ENCODE peak calls at places on chromosomes 12 and 14, in eight cellular contexts. One of them, this sample, is unnamed. For H3K4me1, the result is how much of the 10 kb centered on the place peaks cover.

GRCh38 chr14:89486505-89486904 is 69.5 kb upstream of the FOXN3 start:
- DNase-seq in uterus: no peak
- DNase-seq in PC-9: no peak
- DNase-seq in upper lobe of right lung: no peak
- DNase-seq in astrocyte: no peak
- DNase-seq in CD8-positive, alpha-beta memory T cell: no peak
- DNase-seq in CD8-positive, alpha-beta T cell: no peak
- DNase-seq in psoas muscle: no peak
- DNase-seq in this sample: no peak

GRCh38 chr14:24432259-24433131 is 2.7 kb downstream of the KHNYN start:
- DNase-seq in uterus: peak
- DNase-seq in PC-9: no peak
- DNase-seq in upper lobe of right lung: no peak
- DNase-seq in astrocyte: no peak
- DNase-seq in CD8-positive, alpha-beta memory T cell: no peak
- DNase-seq in CD8-positive, alpha-beta T cell: no peak
- DNase-seq in psoas muscle: no peak
- DNase-seq in this sample: no peak

GRCh38 chr14:81234268-81234667 is 13.5 kb upstream of the GTF2A1 start:
- DNase-seq in uterus: no peak
- DNase-seq in PC-9: no peak
- DNase-seq in upper lobe of right lung: no peak
- DNase-seq in astrocyte: no peak
- DNase-seq in CD8-positive, alpha-beta memory T cell: no peak
- DNase-seq in CD8-positive, alpha-beta T cell: no peak
- DNase-seq in psoas muscle: no peak
- DNase-seq in this sample: no peak

GRCh38 chr14:102430212-102430908 is 67.6 kb downstream of the TECPR2 start:
- DNase-seq in uterus: no peak
- DNase-seq in PC-9: no peak
- DNase-seq in upper lobe of right lung: no peak
- DNase-seq in astrocyte: no peak
- DNase-seq in CD8-positive, alpha-beta memory T cell: no peak
- DNase-seq in CD8-positive, alpha-beta T cell: no peak
- DNase-seq in psoas muscle: no peak
- DNase-seq in this sample: no peak

GRCh38 chr12:6452245-6452731 is 446 bp downstream of the TAPBPL start:
- DNase-seq in uterus: peak
- DNase-seq in PC-9: no peak
- DNase-seq in upper lobe of right lung: no peak
- DNase-seq in astrocyte: no peak
- DNase-seq in CD8-positive, alpha-beta memory T cell: no peak
- DNase-seq in CD8-positive, alpha-beta T cell: no peak
- DNase-seq in psoas muscle: no peak
- DNase-seq in this sample: no peak

GRCh38 chr12:43069768-43070221 is 480.2 kb upstream of the PRICKLE1 start:
- DNase-seq in uterus: peak
- DNase-seq in PC-9: no peak
- DNase-seq in upper lobe of right lung: no peak
- DNase-seq in astrocyte: peak
- DNase-seq in CD8-positive, alpha-beta memory T cell: no peak
- DNase-seq in CD8-positive, alpha-beta T cell: no peak
- DNase-seq in psoas muscle: peak
- DNase-seq in this sample: no peak

GRCh38 chr12:50110127-50110761 is 1.8 kb upstream of the COX14 start:
- DNase-seq in uterus: no peak
- DNase-seq in PC-9: peak
- DNase-seq in upper lobe of right lung: peak
- DNase-seq in astrocyte: no peak
- DNase-seq in CD8-positive, alpha-beta memory T cell: no peak
- DNase-seq in CD8-positive, alpha-beta T cell: no peak
- DNase-seq in psoas muscle: peak
- DNase-seq in this sample: no peak

GRCh38 chr14:91349481-91350074 is 68.0 kb downstream of the CCDC88C start:
- DNase-seq in uterus: no peak
- DNase-seq in PC-9: no peak
- DNase-seq in upper lobe of right lung: no peak
- DNase-seq in astrocyte: no peak
- DNase-seq in CD8-positive, alpha-beta memory T cell: peak
- DNase-seq in CD8-positive, alpha-beta T cell: no peak
- DNase-seq in psoas muscle: no peak
- DNase-seq in this sample: no peak

GRCh38 chr14:54976316-54976715 is 50.6 kb downstream of the WDHD1 start:
- DNase-seq in uterus: no peak
- DNase-seq in PC-9: no peak
- DNase-seq in upper lobe of right lung: no peak
- DNase-seq in astrocyte: peak
- DNase-seq in CD8-positive, alpha-beta memory T cell: no peak
- DNase-seq in CD8-positive, alpha-beta T cell: no peak
- DNase-seq in psoas muscle: no peak
- DNase-seq in this sample: no peak

GRCh38 chr12:126139355-126139754 is 1074.1 kb downstream of the AACS start:
- DNase-seq in uterus: no peak
- DNase-seq in PC-9: no peak
- DNase-seq in upper lobe of right lung: no peak
- DNase-seq in astrocyte: no peak
- DNase-seq in CD8-positive, alpha-beta memory T cell: no peak
- DNase-seq in CD8-positive, alpha-beta T cell: no peak
- DNase-seq in psoas muscle: no peak
- DNase-seq in this sample: no peak

GRCh38 chr14:102516531-102517411 is 7.2 kb upstream of the ANKRD9 start:
- DNase-seq in uterus: no peak
- DNase-seq in PC-9: peak
- DNase-seq in upper lobe of right lung: peak
- DNase-seq in astrocyte: no peak
- DNase-seq in CD8-positive, alpha-beta memory T cell: peak
- DNase-seq in CD8-positive, alpha-beta T cell: peak
- DNase-seq in psoas muscle: peak
- DNase-seq in this sample: no peak

GRCh38 chr14:70901218-70901772 is 6.0 kb upstream of the PCNX1 start:
- DNase-seq in uterus: no peak
- DNase-seq in PC-9: no peak
- DNase-seq in upper lobe of right lung: no peak
- DNase-seq in astrocyte: peak
- DNase-seq in CD8-positive, alpha-beta memory T cell: no peak
- DNase-seq in CD8-positive, alpha-beta T cell: no peak
- DNase-seq in psoas muscle: no peak
- DNase-seq in this sample: no peak

GRCh38 chr14:99612065-99612736 is 8.2 kb upstream of the CCDC85C start:
- DNase-seq in uterus: no peak
- DNase-seq in PC-9: no peak
- DNase-seq in upper lobe of right lung: no peak
- DNase-seq in astrocyte: no peak
- DNase-seq in CD8-positive, alpha-beta memory T cell: no peak
- DNase-seq in CD8-positive, alpha-beta T cell: no peak
- DNase-seq in psoas muscle: no peak
- DNase-seq in this sample: no peak

GRCh38 chr14:30710870-30711269 is 88.8 kb downstream of the SCFD1 start:
- DNase-seq in uterus: no peak
- DNase-seq in PC-9: no peak
- DNase-seq in upper lobe of right lung: no peak
- DNase-seq in astrocyte: peak
- DNase-seq in CD8-positive, alpha-beta memory T cell: no peak
- DNase-seq in CD8-positive, alpha-beta T cell: no peak
- DNase-seq in psoas muscle: no peak
- DNase-seq in this sample: no peak

GRCh38 chr12:131975228-131975627 is 25.5 kb downstream of the EP400 start:
- DNase-seq in uterus: no peak
- DNase-seq in PC-9: no peak
- DNase-seq in upper lobe of right lung: no peak
- DNase-seq in astrocyte: no peak
- DNase-seq in CD8-positive, alpha-beta memory T cell: no peak
- DNase-seq in CD8-positive, alpha-beta T cell: no peak
- DNase-seq in psoas muscle: no peak
- DNase-seq in this sample: no peak

GRCh38 chr14:52923902-52924575 is 26.8 kb downstream of the FERMT2 start:
- DNase-seq in uterus: no peak
- DNase-seq in PC-9: no peak
- DNase-seq in upper lobe of right lung: no peak
- DNase-seq in astrocyte: no peak
- DNase-seq in CD8-positive, alpha-beta memory T cell: no peak
- DNase-seq in CD8-positive, alpha-beta T cell: no peak
- DNase-seq in psoas muscle: no peak
- DNase-seq in this sample: no peak

GRCh38 chr14:90429236-90429635 is 32.4 kb downstream of the CALM1 start:
- DNase-seq in uterus: no peak
- DNase-seq in PC-9: no peak
- DNase-seq in upper lobe of right lung: no peak
- DNase-seq in astrocyte: no peak
- DNase-seq in CD8-positive, alpha-beta memory T cell: no peak
- DNase-seq in CD8-positive, alpha-beta T cell: no peak
- DNase-seq in psoas muscle: no peak
- DNase-seq in this sample: no peak

GRCh38 chr14:61860294-61860918 is 98.2 kb downstream of the SNAPC1 start:
- DNase-seq in uterus: no peak
- DNase-seq in PC-9: peak
- DNase-seq in upper lobe of right lung: no peak
- DNase-seq in astrocyte: peak
- DNase-seq in CD8-positive, alpha-beta memory T cell: peak
- DNase-seq in CD8-positive, alpha-beta T cell: peak
- DNase-seq in psoas muscle: no peak
- DNase-seq in this sample: peak

GRCh38 chr14:83556746-83557460 is 1973.0 kb upstream of the FLRT2 start:
- DNase-seq in uterus: no peak
- DNase-seq in PC-9: no peak
- DNase-seq in upper lobe of right lung: no peak
- DNase-seq in astrocyte: peak
- DNase-seq in CD8-positive, alpha-beta memory T cell: no peak
- DNase-seq in CD8-positive, alpha-beta T cell: no peak
- DNase-seq in psoas muscle: no peak
- DNase-seq in this sample: no peak

GRCh38 chr12:108236366-108236765 is 102.7 kb downstream of the CMKLR1 start:
- DNase-seq in uterus: no peak
- DNase-seq in PC-9: no peak
- DNase-seq in upper lobe of right lung: no peak
- DNase-seq in astrocyte: no peak
- DNase-seq in CD8-positive, alpha-beta memory T cell: no peak
- DNase-seq in CD8-positive, alpha-beta T cell: no peak
- DNase-seq in psoas muscle: no peak
- DNase-seq in this sample: no peak

GRCh38 chr14:52922656-52923055 is 28.2 kb downstream of the FERMT2 start:
- DNase-seq in uterus: no peak
- DNase-seq in PC-9: no peak
- DNase-seq in upper lobe of right lung: no peak
- DNase-seq in astrocyte: peak
- DNase-seq in CD8-positive, alpha-beta memory T cell: no peak
- DNase-seq in CD8-positive, alpha-beta T cell: no peak
- DNase-seq in psoas muscle: no peak
- DNase-seq in this sample: no peak

GRCh38 chr14:105087308-105087962 is 22.2 kb upstream of the GPR132 start:
- DNase-seq in uterus: peak
- DNase-seq in PC-9: peak
- DNase-seq in upper lobe of right lung: peak
- DNase-seq in astrocyte: peak
- DNase-seq in CD8-positive, alpha-beta memory T cell: no peak
- DNase-seq in CD8-positive, alpha-beta T cell: no peak
- DNase-seq in psoas muscle: no peak
- DNase-seq in this sample: no peak
- H3K4me1 ChIP-seq in uterus: under half
- H3K4me1 ChIP-seq in PC-9: under half
- H3K4me1 ChIP-seq in upper lobe of right lung: under half
- H3K4me1 ChIP-seq in astrocyte: under half
- H3K4me1 ChIP-seq in CD8-positive, alpha-beta memory T cell: under half
- H3K4me1 ChIP-seq in CD8-positive, alpha-beta T cell: under half
- H3K4me1 ChIP-seq in psoas muscle: under half
- H3K4me1 ChIP-seq in this sample: half or more

GRCh38 chr12:58465418-58465817 is 454.9 kb downstream of the LRIG3 start:
- DNase-seq in uterus: no peak
- DNase-seq in PC-9: no peak
- DNase-seq in upper lobe of right lung: no peak
- DNase-seq in astrocyte: peak
- DNase-seq in CD8-positive, alpha-beta memory T cell: no peak
- DNase-seq in CD8-positive, alpha-beta T cell: no peak
- DNase-seq in psoas muscle: no peak
- DNase-seq in this sample: no peak

GRCh38 chr12:58470266-58471010 is 449.9 kb downstream of the LRIG3 start:
- DNase-seq in uterus: no peak
- DNase-seq in PC-9: no peak
- DNase-seq in upper lobe of right lung: no peak
- DNase-seq in astrocyte: no peak
- DNase-seq in CD8-positive, alpha-beta memory T cell: no peak
- DNase-seq in CD8-positive, alpha-beta T cell: no peak
- DNase-seq in psoas muscle: no peak
- DNase-seq in this sample: no peak
- H3K4me1 ChIP-seq in uterus: under half
- H3K4me1 ChIP-seq in PC-9: under half
- H3K4me1 ChIP-seq in upper lobe of right lung: under half
- H3K4me1 ChIP-seq in astrocyte: under half
- H3K4me1 ChIP-seq in CD8-positive, alpha-beta memory T cell: under half
- H3K4me1 ChIP-seq in CD8-positive, alpha-beta T cell: under half
- H3K4me1 ChIP-seq in psoas muscle: under half
- H3K4me1 ChIP-seq in this sample: under half

DNA sequence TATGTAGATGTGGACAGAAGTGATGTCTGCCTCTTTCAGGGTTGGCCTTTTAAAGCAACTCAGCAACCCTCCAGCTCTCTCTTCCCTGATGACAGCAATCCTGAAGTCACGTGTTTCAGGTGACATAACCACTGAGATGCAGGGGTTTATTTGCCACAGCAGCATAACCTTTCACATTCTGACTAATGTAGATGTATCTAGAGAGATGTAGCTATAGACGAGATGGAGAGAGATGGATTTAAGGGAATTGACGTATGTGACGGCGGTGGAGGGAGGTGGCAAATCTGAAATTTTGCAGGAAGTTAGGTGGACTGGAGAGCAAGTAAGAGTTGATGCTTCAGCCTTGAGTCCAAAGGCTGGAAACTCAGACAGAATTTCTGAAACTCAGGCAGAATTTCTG is 126.0 kb downstream of the ZFP36L1 start:
- DNase-seq in uterus: no peak
- DNase-seq in PC-9: no peak
- DNase-seq in upper lobe of right lung: no peak
- DNase-seq in astrocyte: no peak
- DNase-seq in CD8-positive, alpha-beta memory T cell: no peak
- DNase-seq in CD8-positive, alpha-beta T cell: peak
- DNase-seq in psoas muscle: no peak
- DNase-seq in this sample: no peak
- H3K4me1 ChIP-seq in uterus: under half
- H3K4me1 ChIP-seq in PC-9: half or more
- H3K4me1 ChIP-seq in upper lobe of right lung: half or more
- H3K4me1 ChIP-seq in astrocyte: under half
- H3K4me1 ChIP-seq in CD8-positive, alpha-beta memory T cell: under half
- H3K4me1 ChIP-seq in CD8-positive, alpha-beta T cell: under half
- H3K4me1 ChIP-seq in psoas muscle: under half
- H3K4me1 ChIP-seq in this sample: under half

DNA sequence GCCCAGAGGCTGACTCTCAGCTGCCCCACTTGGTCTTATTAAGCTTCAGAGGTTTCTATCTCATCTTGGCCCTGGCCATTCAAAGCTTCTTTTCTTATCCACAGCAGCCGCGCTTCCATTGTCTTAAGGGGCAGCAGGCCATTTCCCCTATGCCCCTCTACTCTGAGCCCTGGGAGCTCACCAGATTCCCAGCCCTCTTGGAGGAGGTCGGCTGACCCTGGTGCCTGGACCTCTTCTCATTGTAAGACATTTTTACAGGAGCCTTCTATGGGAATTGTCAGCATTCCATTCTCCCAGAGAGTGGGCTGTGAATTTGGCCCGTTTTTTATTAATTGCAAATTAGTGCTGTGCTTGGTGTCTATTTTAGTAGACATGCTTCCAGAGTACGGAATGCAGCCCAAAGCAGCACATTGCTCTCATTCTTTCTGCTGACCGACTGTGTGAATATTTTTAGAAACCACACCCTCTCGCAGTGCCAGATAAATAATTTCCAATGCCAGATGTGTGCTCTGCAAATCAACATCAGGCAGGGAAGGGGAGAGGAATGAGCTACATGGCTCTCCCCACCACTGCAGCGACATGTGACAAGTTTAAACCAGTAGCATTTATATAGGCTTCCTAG is 58.5 kb downstream of the NUAK1 start:
- DNase-seq in uterus: no peak
- DNase-seq in PC-9: no peak
- DNase-seq in upper lobe of right lung: no peak
- DNase-seq in astrocyte: peak
- DNase-seq in CD8-positive, alpha-beta memory T cell: no peak
- DNase-seq in CD8-positive, alpha-beta T cell: no peak
- DNase-seq in psoas muscle: no peak
- DNase-seq in this sample: no peak
- H3K4me1 ChIP-seq in uterus: under half
- H3K4me1 ChIP-seq in PC-9: under half
- H3K4me1 ChIP-seq in upper lobe of right lung: under half
- H3K4me1 ChIP-seq in astrocyte: half or more
- H3K4me1 ChIP-seq in CD8-positive, alpha-beta memory T cell: under half
- H3K4me1 ChIP-seq in CD8-positive, alpha-beta T cell: under half
- H3K4me1 ChIP-seq in psoas muscle: under half
- H3K4me1 ChIP-seq in this sample: under half